ENCODE peak calls at places on chromosomes 4 and X, in nine cellular contexts. One of them, this sample, is unnamed.
A peak's percentile ranks its signal among the peaks of the same experiment; 100 is the strongest.

GRCh38 chr4:156773648-156774357 is 197.8 kb downstream of the PDGFC start:
- DNase-seq in NCI-H1436 treated with DMSO at 0.1 percent for 48 hours: no peak
- DNase-seq in dermis blood vessel endothelial cell: no peak
- DNase-seq in Caki2: no peak
- DNase-seq in mesothelial cell of epicardium: no peak
- DNase-seq in fibroblast of gingiva: no peak
- DNase-seq in activated CD8-positive, alpha-beta memory T cell treated with anti-CD3 and anti-CD28 coated beads, Interleukin-2, amount 10 ng/mL, durations not matched to agents 7 days and 5 days: no peak
- DNase-seq in left lung: no peak
- DNase-seq in islet precursor cell: no peak
- DNase-seq in this sample: no peak

GRCh38 chr4:83618991-83619390 is 83.1 kb downstream of the GPAT3 start:
- DNase-seq in NCI-H1436 treated with DMSO at 0.1 percent for 48 hours: no peak
- DNase-seq in dermis blood vessel endothelial cell: peak; percentile 41
- DNase-seq in Caki2: no peak
- DNase-seq in mesothelial cell of epicardium: no peak
- DNase-seq in fibroblast of gingiva: no peak
- DNase-seq in activated CD8-positive, alpha-beta memory T cell treated with anti-CD3 and anti-CD28 coated beads, Interleukin-2, amount 10 ng/mL, durations not matched to agents 7 days and 5 days: no peak
- DNase-seq in left lung: peak; percentile 54
- DNase-seq in islet precursor cell: peak; percentile 79
- DNase-seq in this sample: no peak

GRCh38 chr4:134906404-134907023 is 704.9 kb upstream of the PABPC4L start:
- DNase-seq in NCI-H1436 treated with DMSO at 0.1 percent for 48 hours: no peak
- DNase-seq in dermis blood vessel endothelial cell: no peak
- DNase-seq in Caki2: peak; percentile 28
- DNase-seq in mesothelial cell of epicardium: no peak
- DNase-seq in fibroblast of gingiva: no peak
- DNase-seq in activated CD8-positive, alpha-beta memory T cell treated with anti-CD3 and anti-CD28 coated beads, Interleukin-2, amount 10 ng/mL, durations not matched to agents 7 days and 5 days: no peak
- DNase-seq in left lung: no peak
- DNase-seq in islet precursor cell: peak; percentile 48
- DNase-seq in this sample: no peak

GRCh38 chr4:38150021-38150671 is 189.9 kb downstream of the PTTG2 start:
- DNase-seq in NCI-H1436 treated with DMSO at 0.1 percent for 48 hours: no peak
- DNase-seq in dermis blood vessel endothelial cell: no peak
- DNase-seq in Caki2: peak; percentile 48
- DNase-seq in mesothelial cell of epicardium: no peak
- DNase-seq in fibroblast of gingiva: peak; percentile 57
- DNase-seq in activated CD8-positive, alpha-beta memory T cell treated with anti-CD3 and anti-CD28 coated beads, Interleukin-2, amount 10 ng/mL, durations not matched to agents 7 days and 5 days: no peak
- DNase-seq in left lung: no peak
- DNase-seq in islet precursor cell: no peak
- DNase-seq in this sample: no peak

GRCh38 chr4:153809916-153810810 is 21.3 kb upstream of the SFRP2 start:
- DNase-seq in NCI-H1436 treated with DMSO at 0.1 percent for 48 hours: no peak
- DNase-seq in dermis blood vessel endothelial cell: no peak
- DNase-seq in Caki2: no peak
- DNase-seq in mesothelial cell of epicardium: no peak
- DNase-seq in fibroblast of gingiva: no peak
- DNase-seq in activated CD8-positive, alpha-beta memory T cell treated with anti-CD3 and anti-CD28 coated beads, Interleukin-2, amount 10 ng/mL, durations not matched to agents 7 days and 5 days: no peak
- DNase-seq in left lung: no peak
- DNase-seq in islet precursor cell: no peak
- DNase-seq in this sample: no peak

GRCh38 chrX:64204701-64205440 is 637 bp downstream of the AMER1 start:
- DNase-seq in NCI-H1436 treated with DMSO at 0.1 percent for 48 hours: no peak
- DNase-seq in dermis blood vessel endothelial cell: peak; percentile 20
- DNase-seq in Caki2: peak; percentile 38
- DNase-seq in mesothelial cell of epicardium: peak; percentile 48
- DNase-seq in fibroblast of gingiva: peak; percentile 7
- DNase-seq in activated CD8-positive, alpha-beta memory T cell treated with anti-CD3 and anti-CD28 coated beads, Interleukin-2, amount 10 ng/mL, durations not matched to agents 7 days and 5 days: peak; percentile 41
- DNase-seq in left lung: peak; percentile 46
- DNase-seq in islet precursor cell: peak; percentile 64
- DNase-seq in this sample: peak; percentile 69

GRCh38 chr4:79176351-79176750 is 149.5 kb downstream of the NAA11 start:
- DNase-seq in NCI-H1436 treated with DMSO at 0.1 percent for 48 hours: no peak
- DNase-seq in dermis blood vessel endothelial cell: no peak
- DNase-seq in Caki2: no peak
- DNase-seq in mesothelial cell of epicardium: no peak
- DNase-seq in fibroblast of gingiva: no peak
- DNase-seq in activated CD8-positive, alpha-beta memory T cell treated with anti-CD3 and anti-CD28 coated beads, Interleukin-2, amount 10 ng/mL, durations not matched to agents 7 days and 5 days: no peak
- DNase-seq in left lung: no peak
- DNase-seq in islet precursor cell: no peak
- DNase-seq in this sample: no peak

GRCh38 chr4:86898562-86898961 is 6.3 kb upstream of the C4orf36 start:
- DNase-seq in NCI-H1436 treated with DMSO at 0.1 percent for 48 hours: no peak
- DNase-seq in dermis blood vessel endothelial cell: peak; percentile 39
- DNase-seq in Caki2: no peak
- DNase-seq in mesothelial cell of epicardium: no peak
- DNase-seq in fibroblast of gingiva: no peak
- DNase-seq in activated CD8-positive, alpha-beta memory T cell treated with anti-CD3 and anti-CD28 coated beads, Interleukin-2, amount 10 ng/mL, durations not matched to agents 7 days and 5 days: peak; percentile 29
- DNase-seq in left lung: no peak
- DNase-seq in islet precursor cell: peak; percentile 56
- DNase-seq in this sample: no peak

GRCh38 chr4:163493643-163494359 is 689 bp upstream of the TMA16 start:
- DNase-seq in NCI-H1436 treated with DMSO at 0.1 percent for 48 hours: no peak
- DNase-seq in dermis blood vessel endothelial cell: peak; percentile 37
- DNase-seq in Caki2: no peak
- DNase-seq in mesothelial cell of epicardium: no peak
- DNase-seq in fibroblast of gingiva: no peak
- DNase-seq in activated CD8-positive, alpha-beta memory T cell treated with anti-CD3 and anti-CD28 coated beads, Interleukin-2, amount 10 ng/mL, durations not matched to agents 7 days and 5 days: no peak
- DNase-seq in left lung: no peak
- DNase-seq in islet precursor cell: no peak
- DNase-seq in this sample: no peak

GRCh38 chr4:112916868-112917267 is 132.6 kb upstream of the ANK2 start:
- DNase-seq in NCI-H1436 treated with DMSO at 0.1 percent for 48 hours: no peak
- DNase-seq in dermis blood vessel endothelial cell: no peak
- DNase-seq in Caki2: no peak
- DNase-seq in mesothelial cell of epicardium: no peak
- DNase-seq in fibroblast of gingiva: no peak
- DNase-seq in activated CD8-positive, alpha-beta memory T cell treated with anti-CD3 and anti-CD28 coated beads, Interleukin-2, amount 10 ng/mL, durations not matched to agents 7 days and 5 days: no peak
- DNase-seq in left lung: no peak
- DNase-seq in islet precursor cell: no peak
- DNase-seq in this sample: no peak

GRCh38 chr4:2787230-2788100 is 5.4 kb upstream of the SH3BP2 start:
- DNase-seq in NCI-H1436 treated with DMSO at 0.1 percent for 48 hours: no peak
- DNase-seq in dermis blood vessel endothelial cell: no peak
- DNase-seq in Caki2: no peak
- DNase-seq in mesothelial cell of epicardium: no peak
- DNase-seq in fibroblast of gingiva: no peak
- DNase-seq in activated CD8-positive, alpha-beta memory T cell treated with anti-CD3 and anti-CD28 coated beads, Interleukin-2, amount 10 ng/mL, durations not matched to agents 7 days and 5 days: peak; percentile 64
- DNase-seq in left lung: peak; percentile 63
- DNase-seq in islet precursor cell: peak; percentile 55
- DNase-seq in this sample: peak; percentile 69

GRCh38 chrX:13377537-13377936 is 57.7 kb upstream of the ATXN3L start:
- DNase-seq in NCI-H1436 treated with DMSO at 0.1 percent for 48 hours: no peak
- DNase-seq in dermis blood vessel endothelial cell: no peak
- DNase-seq in Caki2: no peak
- DNase-seq in mesothelial cell of epicardium: no peak
- DNase-seq in fibroblast of gingiva: peak; percentile 75
- DNase-seq in activated CD8-positive, alpha-beta memory T cell treated with anti-CD3 and anti-CD28 coated beads, Interleukin-2, amount 10 ng/mL, durations not matched to agents 7 days and 5 days: no peak
- DNase-seq in left lung: no peak
- DNase-seq in islet precursor cell: no peak
- DNase-seq in this sample: no peak

GRCh38 chr4:171025776-171026175 is 787.4 kb upstream of the GALNTL6 start:
- DNase-seq in NCI-H1436 treated with DMSO at 0.1 percent for 48 hours: no peak
- DNase-seq in dermis blood vessel endothelial cell: no peak
- DNase-seq in Caki2: no peak
- DNase-seq in mesothelial cell of epicardium: no peak
- DNase-seq in fibroblast of gingiva: no peak
- DNase-seq in activated CD8-positive, alpha-beta memory T cell treated with anti-CD3 and anti-CD28 coated beads, Interleukin-2, amount 10 ng/mL, durations not matched to agents 7 days and 5 days: no peak
- DNase-seq in left lung: no peak
- DNase-seq in islet precursor cell: no peak
- DNase-seq in this sample: no peak

GRCh38 chr4:47744253-47744652 is 93.6 kb downstream of the CORIN start:
- DNase-seq in NCI-H1436 treated with DMSO at 0.1 percent for 48 hours: no peak
- DNase-seq in dermis blood vessel endothelial cell: no peak
- DNase-seq in Caki2: no peak
- DNase-seq in mesothelial cell of epicardium: no peak
- DNase-seq in fibroblast of gingiva: no peak
- DNase-seq in activated CD8-positive, alpha-beta memory T cell treated with anti-CD3 and anti-CD28 coated beads, Interleukin-2, amount 10 ng/mL, durations not matched to agents 7 days and 5 days: no peak
- DNase-seq in left lung: no peak
- DNase-seq in islet precursor cell: no peak
- DNase-seq in this sample: no peak

GRCh38 chr4:188697217-188697616 is 558.0 kb downstream of the TRIML1 start:
- DNase-seq in NCI-H1436 treated with DMSO at 0.1 percent for 48 hours: no peak
- DNase-seq in dermis blood vessel endothelial cell: no peak
- DNase-seq in Caki2: no peak
- DNase-seq in mesothelial cell of epicardium: no peak
- DNase-seq in fibroblast of gingiva: no peak
- DNase-seq in activated CD8-positive, alpha-beta memory T cell treated with anti-CD3 and anti-CD28 coated beads, Interleukin-2, amount 10 ng/mL, durations not matched to agents 7 days and 5 days: no peak
- DNase-seq in left lung: no peak
- DNase-seq in islet precursor cell: no peak
- DNase-seq in this sample: no peak

GRCh38 chr4:13902141-13902540 is 274.6 kb upstream of the BOD1L1 start:
- DNase-seq in NCI-H1436 treated with DMSO at 0.1 percent for 48 hours: no peak
- DNase-seq in dermis blood vessel endothelial cell: no peak
- DNase-seq in Caki2: no peak
- DNase-seq in mesothelial cell of epicardium: no peak
- DNase-seq in fibroblast of gingiva: no peak
- DNase-seq in activated CD8-positive, alpha-beta memory T cell treated with anti-CD3 and anti-CD28 coated beads, Interleukin-2, amount 10 ng/mL, durations not matched to agents 7 days and 5 days: no peak
- DNase-seq in left lung: no peak
- DNase-seq in islet precursor cell: no peak
- DNase-seq in this sample: no peak